ENCODE peak calls at places on chromosomes 4 and X, in five cellular contexts. O, W, D, Q and A are unnamed samples. For H3K4me1, the result is how much of the 10 kb centered on the place peaks cover.

GRCh38 chr4:158376441-158376840 is 145.2 kb upstream of the RXFP1 start:
- DNase-seq in O (no peak), W (no peak), D (no peak), Q (no peak), A (no peak)

GRCh38 chr4:174037631-174038030 is 245.8 kb downstream of the FBXO8 start:
- DNase-seq in O (no peak), W (no peak), D (no peak), Q (no peak), A (no peak)

GRCh38 chrX:31590581-31591113 is 518.8 kb upstream of the FTHL17 start:
- DNase-seq in O (no peak), W (no peak), D (peak), Q (no peak), A (no peak)

GRCh38 chrX:118528089-118528753 is 32.6 kb downstream of the DOCK11 start:
- DNase-seq in O (no peak), W (peak), D (no peak), Q (no peak), A (peak)

GRCh38 chr4:142452132-142452855 is 393.8 kb downstream of the INPP4B start:
- DNase-seq in O (peak), W (no peak), D (peak), Q (no peak), A (no peak)

GRCh38 chr4:78513411-78513975 is 38.1 kb upstream of the ANXA3 start:
- DNase-seq in O (no peak), W (no peak), D (no peak), Q (no peak), A (no peak)

GRCh38 chrX:72108666-72109065 is 23.0 kb downstream of the RTL5 start:
- DNase-seq in O (no peak), W (no peak), D (no peak), Q (no peak), A (no peak)

GRCh38 chr4:139919513-139919912 is 234.5 kb downstream of the MAML3 start:
- DNase-seq in O (no peak), W (no peak), D (peak), Q (no peak), A (no peak)

GRCh38 chr4:39621582-39621981 is 17.1 kb downstream of the SMIM14 start:
- DNase-seq in O (peak), W (no peak), D (peak), Q (peak), A (no peak)

GRCh38 chrX:4185086-4185485 is 471.6 kb upstream of the PRKX start:
- DNase-seq in O (no peak), W (no peak), D (no peak), Q (no peak), A (no peak)

GRCh38 chr4:107599841-107600240 is 120.2 kb downstream of the PAPSS1 start:
- DNase-seq in O (no peak), W (no peak), D (peak), Q (no peak), A (no peak)

GRCh38 chr4:116150152-116150551 is 935.2 kb downstream of the TRAM1L1 start:
- DNase-seq in O (no peak), W (no peak), D (no peak), Q (no peak), A (no peak)

GRCh38 chr4:177105526-177105925 is 204.1 kb upstream of the NEIL3 start:
- DNase-seq in O (no peak), W (no peak), D (no peak), Q (no peak), A (no peak)

GRCh38 chr4:105978684-105979296 is 83.5 kb downstream of the NPNT start:
- DNase-seq in O (no peak), W (no peak), D (peak), Q (peak), A (no peak)

GRCh38 chr4:4618846-4619245 is 77.0 kb upstream of the STX18 start:
- DNase-seq in O (no peak), W (no peak), D (peak), Q (no peak), A (no peak)

GRCh38 chrX:13645464-13646153 is 7.3 kb upstream of the TCEANC start:
- DNase-seq in O (no peak), W (no peak), D (no peak), Q (no peak), A (no peak)

GRCh38 chr4:150209140-150209829 is 131.0 kb downstream of the DCLK2 start:
- DNase-seq in O (peak), W (no peak), D (peak), Q (peak), A (no peak)

GRCh38 chr4:46656071-46656470 is 253.0 kb downstream of the COX7B2 start:
- DNase-seq in O (no peak), W (no peak), D (no peak), Q (no peak), A (no peak)

GRCh38 chrX:39903343-39903742 is 194.4 kb downstream of the BCOR start:
- DNase-seq in O (no peak), W (no peak), D (peak), Q (no peak), A (no peak)

GRCh38 chr4:72408568-72408967 is 160.5 kb downstream of the ADAMTS3 start:
- DNase-seq in O (no peak), W (no peak), D (no peak), Q (no peak), A (no peak)

GRCh38 chr4:108425988-108426387 is 194.4 kb upstream of the RPL34 start:
- DNase-seq in O (no peak), W (no peak), D (peak), Q (no peak), A (no peak)

GRCh38 chr4:94446386-94446785 is 5.4 kb upstream of the PDLIM5 start:
- DNase-seq in O (no peak), W (no peak), D (peak), Q (no peak), A (no peak)

GRCh38 chr4:123443401-123444297 is 47.1 kb downstream of the SPRY1 start:
- DNase-seq in O (no peak), W (no peak), D (peak), Q (no peak), A (no peak)

GRCh38 chr4:23929248-23929647 is 39.4 kb upstream of the PPARGC1A start:
- DNase-seq in O (no peak), W (no peak), D (peak), Q (no peak), A (no peak)

GRCh38 chrX:134735015-134735414 is 76.7 kb upstream of the PLAC1 start:
- DNase-seq in O (no peak), W (no peak), D (no peak), Q (no peak), A (no peak)
- H3K27ac ChIP-seq in O (no peak), W (no peak), D (no peak), Q (no peak), A (no peak)

DNA sequence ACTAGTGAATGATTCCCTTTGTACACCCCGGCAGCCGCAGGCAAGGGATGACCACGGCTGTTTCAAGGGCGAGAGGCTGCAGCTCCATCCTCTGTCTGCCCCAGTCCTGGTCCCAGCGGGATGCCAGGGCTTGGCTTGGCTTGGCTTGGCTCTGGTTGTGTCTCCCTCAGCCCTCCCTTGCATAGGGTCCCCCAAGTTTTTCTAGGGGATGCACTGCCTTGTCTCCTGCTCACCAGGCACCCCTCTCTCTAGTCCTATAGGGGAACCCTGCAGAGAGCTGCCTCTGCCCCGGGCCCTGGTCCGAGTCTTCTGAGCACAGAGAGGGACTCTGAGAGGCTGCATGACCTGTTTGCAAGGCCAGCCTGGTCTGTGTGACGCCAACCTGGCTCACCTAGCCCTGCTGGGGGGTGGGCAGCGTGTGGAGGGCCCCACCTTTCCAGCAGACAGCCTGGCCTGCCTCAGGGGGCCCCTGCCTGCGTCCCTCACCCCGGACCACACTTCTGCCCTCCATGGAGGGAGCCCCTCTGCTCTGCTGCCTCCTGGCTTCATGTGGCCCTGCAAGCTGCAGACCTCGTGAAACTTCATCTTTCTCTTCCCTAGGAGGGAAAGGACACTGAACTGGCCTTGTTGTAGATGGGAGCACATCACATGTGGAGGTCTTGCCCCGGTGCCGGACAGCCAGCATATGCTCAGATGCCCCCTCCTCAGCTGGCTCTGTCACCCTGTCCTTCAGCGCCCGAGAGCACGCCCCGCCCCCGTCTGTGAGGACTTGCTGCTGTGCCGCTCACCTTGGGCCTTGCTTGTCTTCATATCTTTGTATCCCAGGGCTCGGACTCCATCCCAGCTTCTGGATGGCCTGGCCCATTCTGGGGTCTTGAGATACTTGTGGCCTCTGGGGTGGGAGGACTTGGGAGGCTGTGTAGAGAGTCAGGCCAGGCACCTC is 16.4 kb downstream of the SORCS2 start:
- DNase-seq in O (no peak), W (no peak), D (no peak), Q (no peak), A (no peak)
- H3K4me1 ChIP-seq in O (under half), W (under half), D (under half), Q (under half), A (under half)

GRCh38 chr4:189021831-189022230 is 882.6 kb downstream of the TRIML1 start:
- DNase-seq in O (peak), W (no peak), D (peak), Q (no peak), A (no peak)
- H3K27ac ChIP-seq in O (peak), W (no peak), D (no peak), Q (no peak), A (no peak)

GRCh38 chrX:54529166-54529558 is 857 bp upstream of the GNL3L start:
- DNase-seq in O (no peak), W (no peak), D (no peak), Q (no peak), A (no peak)
- H3K4me1 ChIP-seq in O (under half), W (under half), D (under half), Q (under half), A (under half)

GRCh38 chr4:10577495-10577894 is 107.1 kb downstream of the CLNK start:
- DNase-seq in O (no peak), W (no peak), D (no peak), Q (no peak), A (no peak)
- H3K27ac ChIP-seq in O (peak), W (no peak), D (no peak), Q (no peak), A (no peak)